ENCODE peak calls at places on chromosomes 2 and 18, in seven cellular contexts. Y is A549, J is H1, T is IMR-90, V is GM12878, X is K562, Z is HepG2. R is an unnamed sample.

GRCh38 chr2:222291485-222291841 is 7.3 kb downstream of the PAX3 start:
- DNase-seq in T (no peak), Z (no peak), Y (no peak), V (no peak), J (no peak), X (no peak), R (no peak)

GRCh38 chr2:31127931-31128330 is 10.3 kb downstream of the GALNT14 start:
- DNase-seq in X (no peak), Y (no peak), J (no peak), Z (no peak), V (no peak), T (no peak), R (no peak)

GRCh38 chr2:11011359-11011758 is 99.6 kb downstream of the KCNF1 start:
- DNase-seq in Z (no peak), V (no peak), J (no peak), T (no peak), Y (no peak), X (no peak), R (no peak)

GRCh38 chr2:64283641-64284371 is 139.6 kb upstream of the PELI1 start:
- DNase-seq in J (no peak), T (no peak), Z (no peak), Y (no peak), V (peak), X (no peak), R (no peak)

GRCh38 chr2:190927257-190927656 is 46.6 kb downstream of the GLS start:
- DNase-seq in X (no peak), V (no peak), Y (no peak), J (no peak), Z (no peak), T (peak), R (no peak)

GRCh38 chr2:47014564-47015051 is 99.0 kb upstream of the MCFD2 start:
- DNase-seq in Y (no peak), V (no peak), X (no peak), J (no peak), T (no peak), Z (no peak), R (no peak)

GRCh38 chr2:127219716-127220090 is 396 bp downstream of the CYP27C1 start:
- DNase-seq in X (no peak), J (no peak), V (no peak), Y (peak), T (no peak), Z (no peak), R (peak)

GRCh38 chr2:19700861-19701585 is 200.8 kb downstream of the TTC32 start:
- DNase-seq in X (no peak), Y (no peak), V (no peak), Z (no peak), T (peak), J (no peak), R (no peak)

GRCh38 chr18:26056291-26056690 is 34.1 kb downstream of the SS18 start:
- DNase-seq in V (no peak), Z (no peak), Y (no peak), T (peak), J (no peak), X (no peak), R (no peak)

GRCh38 chr2:184416514-184416913 is 181.8 kb upstream of the ZNF804A start:
- DNase-seq in T (no peak), V (no peak), X (no peak), Y (no peak), Z (no peak), J (no peak), R (no peak)

GRCh38 chr2:170996316-170996715 is 67.3 kb downstream of the GORASP2 start:
- DNase-seq in Z (no peak), X (no peak), V (no peak), J (no peak), T (peak), Y (no peak), R (no peak)

GRCh38 chr2:241390301-241391206 is 34.5 kb downstream of the FARP2 start:
- DNase-seq in T (no peak), X (no peak), J (no peak), Z (no peak), Y (no peak), V (no peak), R (no peak)

GRCh38 chr18:59547691-59548182 is 149.5 kb downstream of the CCBE1 start:
- DNase-seq in T (peak), J (no peak), X (peak), Y (no peak), V (no peak), Z (no peak), R (no peak)

GRCh38 chr2:149313512-149313972 is 16.8 kb upstream of the LYPD6 start:
- DNase-seq in X (peak), J (no peak), Y (peak), T (peak), Z (peak), V (peak), R (peak)

GRCh38 chr2:7685342-7686015 is 768.3 kb downstream of the RNF144A start:
- DNase-seq in J (no peak), Z (no peak), X (no peak), Y (no peak), V (no peak), T (peak), R (no peak)

GRCh38 chr2:135615404-135615803 is 84.1 kb downstream of the R3HDM1 start:
- DNase-seq in J (no peak), Y (no peak), T (no peak), V (peak), Z (no peak), X (no peak), R (no peak)

GRCh38 chr18:23406271-23406787 is 46.8 kb upstream of the RIOK3 start:
- DNase-seq in Z (peak), T (peak), Y (no peak), J (no peak), X (no peak), V (no peak), R (no peak)

GRCh38 chr2:7191927-7192326 is 274.7 kb downstream of the RNF144A start:
- DNase-seq in Y (peak), T (peak), Z (peak), J (no peak), V (no peak), X (no peak), R (no peak)

GRCh38 chr2:170566138-170566537 is 149.0 kb upstream of the SP5 start:
- DNase-seq in J (no peak), Z (no peak), T (no peak), V (no peak), X (no peak), Y (no peak), R (no peak)

GRCh38 chr2:218075975-218076811 is 7.1 kb downstream of the RUFY4 start:
- DNase-seq in Z (no peak), T (no peak), Y (no peak), X (no peak), V (no peak), J (no peak), R (no peak)

GRCh38 chr2:101559576-101559975 is 84.7 kb upstream of the RFX8 start:
- DNase-seq in Y (no peak), V (no peak), Z (no peak), X (no peak), T (peak), J (no peak), R (no peak)

GRCh38 chr2:95282458-95282857 is 8.2 kb downstream of the PROM2 start:
- DNase-seq in J (no peak), Z (no peak), X (no peak), V (no peak), T (no peak), Y (no peak), R (no peak)

GRCh38 chr2:85222792-85223191 is 89.6 kb downstream of the TCF7L1 start:
- DNase-seq in Y (no peak), T (no peak), Z (no peak), V (no peak), J (no peak), X (no peak), R (peak)

GRCh38 chr2:57881998-57882884 is 164.4 kb upstream of the VRK2 start:
- DNase-seq in Z (peak), X (no peak), J (no peak), V (no peak), T (peak), Y (peak), R (no peak)

GRCh38 chr2:157056200-157056676 is 201.3 kb upstream of the GALNT5 start:
- DNase-seq in J (no peak), Y (no peak), T (peak), X (no peak), V (no peak), Z (peak), R (no peak)

GRCh38 chr2:56334622-56335021 is 150.8 kb downstream of the CCDC85A start:
- DNase-seq in Y (no peak), V (no peak), T (no peak), J (no peak), Z (no peak), X (no peak), R (no peak)

GRCh38 chr2:102276549-102277201 is 34.7 kb upstream of the IL1RL1 start:
- DNase-seq in V (no peak), Y (no peak), T (no peak), J (no peak), Z (no peak), X (no peak), R (no peak)

GRCh38 chr2:17878222-17879136 is at the start of gene KCNS3:
- DNase-seq in V (no peak), X (peak), Z (no peak), Y (peak), J (no peak), T (peak), R (peak)

GRCh38 chr2:145029885-145030284 is 510.0 kb upstream of the ZEB2 start:
- DNase-seq in T (no peak), Z (no peak), Y (no peak), J (no peak), X (no peak), V (no peak), R (no peak)

GRCh38 chr2:233075966-233076339 is 15.8 kb downstream of the INPP5D start:
- DNase-seq in V (peak), T (no peak), X (no peak), J (no peak), Z (no peak), Y (no peak), R (no peak)

GRCh38 chr2:33598472-33599174 is 476 bp downstream of the FAM98A start:
- DNase-seq in X (peak), V (peak), T (peak), Y (peak), J (no peak), Z (peak), R (peak)

GRCh38 chr18:8365528-8365927 is 243.7 kb upstream of the RAB12 start:
- DNase-seq in X (no peak), Z (no peak), T (no peak), V (no peak), Y (no peak), J (no peak), R (no peak)

GRCh38 chr2:161578998-161579397 is 45.2 kb upstream of the SLC4A10 start:
- DNase-seq in V (no peak), T (no peak), Y (no peak), J (no peak), Z (no peak), X (no peak), R (no peak)

GRCh38 chr2:173571021-173571821 is 216.5 kb downstream of the CDCA7 start:
- DNase-seq in Y (peak), Z (peak), T (peak), X (no peak), J (no peak), V (no peak), R (peak)

GRCh38 chr2:120436460-120436739 is 90.5 kb downstream of the INHBB start:
- DNase-seq in X (no peak), J (no peak), Y (no peak), V (no peak), T (no peak), Z (no peak), R (no peak)

GRCh38 chr2:75324141-75324540 is 124.8 kb upstream of the TACR1 start:
- DNase-seq in T (peak), X (no peak), V (no peak), J (no peak), Z (no peak), Y (no peak), R (no peak)

GRCh38 chr2:83528746-83529145 is 930.3 kb downstream of the SUCLG1 start:
- DNase-seq in Y (no peak), Z (no peak), J (no peak), V (no peak), T (no peak), X (no peak), R (no peak)

GRCh38 chr2:113977060-113977659 is 87.3 kb downstream of the ACTR3 start:
- DNase-seq in Y (no peak), T (peak), J (no peak), Z (no peak), X (no peak), V (no peak), R (no peak)

GRCh38 chr2:190097115-190097514 is 34.6 kb upstream of the MSTN start:
- DNase-seq in J (no peak), Y (no peak), T (no peak), V (no peak), Z (no peak), X (no peak), R (no peak)

GRCh38 chr2:143934170-143934912 is 585.6 kb downstream of the ZEB2 start:
- DNase-seq in Z (no peak), J (no peak), Y (no peak), X (no peak), T (no peak), V (no peak), R (no peak)
- TF ChIP-seq USF2 in Z (no peak), J (no peak), Y (no peak), X (no peak), T (no peak), V (no peak), R (no peak)

GRCh38 chr2:41851554-41851953 is 196.3 kb upstream of the PKDCC start:
- DNase-seq in Y (no peak), X (no peak), J (no peak), Z (no peak), V (no peak), T (no peak), R (no peak)

GRCh38 chr2:41846962-41847361 is 200.9 kb upstream of the PKDCC start:
- DNase-seq in T (no peak), V (no peak), Z (no peak), J (no peak), Y (no peak), X (no peak), R (no peak)

GRCh38 chr2:41853427-41854191 is 194.2 kb upstream of the PKDCC start:
- DNase-seq in Y (peak), X (peak), J (peak), T (peak), Z (peak), V (no peak), R (peak)

GRCh38 chr2:41847744-41848441 is 199.9 kb upstream of the PKDCC start:
- DNase-seq in J (no peak), Y (no peak), Z (peak), T (peak), X (no peak), V (no peak), R (no peak)
- H3K27ac ChIP-seq in J (no peak), Y (peak), Z (peak), T (no peak), X (no peak), V (no peak), R (no peak)

DNA sequence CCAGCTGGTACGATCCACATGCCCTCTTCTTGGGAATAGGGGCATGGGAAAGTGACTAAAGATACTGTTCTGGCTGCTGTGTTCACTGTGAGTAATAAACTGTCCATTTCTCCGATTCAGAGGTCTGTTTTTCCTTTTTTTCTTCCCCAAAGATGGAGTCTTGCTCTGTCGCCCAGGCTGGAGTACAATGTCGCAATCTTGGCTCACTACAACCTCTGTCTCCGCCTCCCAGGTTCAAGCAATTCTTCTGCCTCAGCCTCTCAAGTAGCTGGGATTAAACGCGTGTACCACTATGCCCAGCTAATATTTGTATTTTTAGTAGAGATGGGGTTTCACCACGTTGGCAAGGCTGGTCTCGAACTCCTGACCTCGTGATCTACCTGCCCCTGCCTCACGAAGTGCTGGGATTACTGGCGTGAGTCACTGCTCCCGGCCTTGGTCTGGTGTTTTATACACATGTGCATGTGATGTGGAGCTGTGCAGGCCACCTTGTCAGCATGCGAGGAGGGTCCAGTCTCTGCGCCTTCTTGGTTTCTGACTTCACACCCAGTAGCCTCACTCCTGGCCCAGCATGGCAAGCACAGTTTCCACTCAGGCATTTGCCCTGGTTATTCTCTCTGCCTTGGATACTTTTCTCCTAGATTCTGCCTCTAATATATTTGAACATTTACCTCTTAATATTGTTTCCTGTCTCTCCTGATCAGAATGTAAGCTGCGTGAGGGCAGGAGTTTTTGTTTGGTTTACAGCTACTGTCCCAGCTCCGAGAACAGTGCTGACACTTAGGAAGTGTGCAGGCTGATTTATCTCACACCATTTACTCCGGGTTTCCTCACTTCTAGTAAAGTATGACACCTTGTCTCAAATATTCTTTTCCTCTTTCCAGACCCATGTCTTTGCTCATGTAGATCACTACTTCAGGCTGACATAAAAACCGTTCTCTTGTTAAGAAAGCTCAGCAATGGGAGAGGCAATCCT is 19.7 kb downstream of the PTPN18 start:
- DNase-seq in Z (no peak), V (no peak), T (no peak), Y (no peak), X (no peak), J (no peak), R (no peak)
- TF ChIP-seq USF2 in Z (no peak), V (no peak), T (no peak), Y (no peak), X (no peak), J (no peak), R (no peak)

GRCh38 chr2:182361477-182361876 is 65.4 kb downstream of the PDE1A start:
- DNase-seq in J (no peak), Z (no peak), Y (no peak), T (no peak), V (no peak), X (no peak), R (no peak)

GRCh38 chr2:182360663-182361260 is 66.1 kb downstream of the PDE1A start:
- DNase-seq in Z (no peak), Y (no peak), J (no peak), T (no peak), X (no peak), V (no peak), R (no peak)

GRCh38 chr2:182358601-182359000 is 68.2 kb downstream of the PDE1A start:
- DNase-seq in J (no peak), X (no peak), Y (no peak), T (no peak), Z (no peak), V (no peak), R (no peak)

GRCh38 chr2:182359027-182360011 is 67.5 kb downstream of the PDE1A start:
- DNase-seq in Y (no peak), T (peak), J (no peak), X (no peak), V (no peak), Z (no peak), R (no peak)

GRCh38 chr2:182360012-182360662 is 66.7 kb downstream of the PDE1A start:
- DNase-seq in J (no peak), Z (no peak), T (peak), X (no peak), V (no peak), Y (no peak), R (no peak)
- H3K27ac ChIP-seq in J (no peak), Z (no peak), T (peak), X (no peak), V (no peak), Y (peak), R (peak)

DNA sequence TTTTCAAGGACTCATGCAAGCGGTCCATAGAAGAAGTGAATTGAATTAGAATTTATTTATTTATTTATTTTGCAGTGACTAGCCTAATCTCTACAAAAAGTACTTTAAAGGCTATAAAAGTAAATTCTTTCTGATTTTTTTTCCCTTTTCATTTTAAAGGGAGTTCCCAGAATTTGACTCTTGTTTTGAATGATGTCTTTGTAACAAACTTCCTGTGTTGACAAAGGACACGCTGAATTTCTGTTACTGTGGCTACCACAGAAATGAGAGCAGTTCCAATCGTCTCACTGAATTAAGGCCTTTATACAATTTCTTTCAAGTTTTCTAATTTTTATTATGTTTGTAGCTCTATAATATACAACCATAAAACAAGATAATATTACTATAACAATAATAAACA is 46.3 kb upstream of the LPIN2 start:
- DNase-seq in X (no peak), V (no peak), Y (no peak), J (no peak), Z (no peak), T (no peak), R (no peak)
- TF ChIP-seq USF2 in X (no peak), V (no peak), Y (no peak), J (no peak), Z (no peak), T (no peak), R (no peak)

GRCh38 chr2:239193426-239193825 is 207.4 kb downstream of the HDAC4 start:
- DNase-seq in J (no peak), Z (no peak), Y (no peak), V (no peak), T (no peak), X (no peak), R (no peak)

GRCh38 chr2:239194731-239195317 is 206.0 kb downstream of the HDAC4 start:
- DNase-seq in T (no peak), Y (no peak), X (no peak), V (no peak), Z (no peak), J (no peak), R (no peak)

GRCh38 chr2:239195318-239195871 is 205.4 kb downstream of the HDAC4 start:
- DNase-seq in J (no peak), Y (no peak), V (no peak), T (no peak), X (no peak), Z (no peak), R (no peak)

GRCh38 chr2:239192975-239193374 is 207.8 kb downstream of the HDAC4 start:
- DNase-seq in J (no peak), Z (no peak), V (no peak), X (no peak), Y (no peak), T (no peak), R (no peak)

GRCh38 chr2:239193925-239194687 is 206.7 kb downstream of the HDAC4 start:
- DNase-seq in Y (no peak), V (no peak), T (no peak), Z (no peak), J (no peak), X (no peak), R (no peak)
- H3K27ac ChIP-seq in Y (no peak), V (no peak), T (no peak), Z (no peak), J (no peak), X (no peak), R (no peak)